ENCODE peak calls at places on chromosome 9, in four cellular contexts. Z is stimulated activated CD4-positive, alpha-beta T cell treated with anti-CD3 and anti-CD28 coated beads, Interleukin-4, amount 100 ng/mL, for 24 hours; D is H9; S is T-cell. J is an unnamed sample.

GRCh38 chr9:10208691-10209069 is 404.1 kb downstream of the PTPRD start:
- DNase-seq in D (no peak), S (no peak), Z (no peak), J (no peak)

GRCh38 chr9:18061332-18061731 is 412.6 kb upstream of the ADAMTSL1 start:
- DNase-seq in S (no peak), D (no peak), Z (no peak), J (no peak)

GRCh38 chr9:114893622-114894021 is 36.8 kb downstream of the TNFSF8 start:
- DNase-seq in D (no peak), S (no peak), Z (peak; percentile 60), J (no peak)

GRCh38 chr9:6676254-6676928 is 30.9 kb upstream of the GLDC start:
- DNase-seq in D (no peak), Z (no peak), S (no peak), J (no peak)

GRCh38 chr9:81082251-81082650 is 607.1 kb downstream of the TLE1 start:
- DNase-seq in S (no peak), D (no peak), Z (no peak), J (no peak)

GRCh38 chr9:133238851-133239532 is 29.9 kb upstream of the OBP2B start:
- DNase-seq in S (peak; percentile 65), D (peak; percentile 94), Z (peak; percentile 72), J (peak; percentile 55)

GRCh38 chr9:22154064-22154463 is 145.0 kb upstream of the CDKN2B start:
- DNase-seq in D (no peak), Z (no peak), S (no peak), J (no peak)

GRCh38 chr9:128552153-128552743 is at the start of gene SPTAN1:
- DNase-seq in S (peak; percentile 91), Z (peak; percentile 93), D (peak; percentile 93), J (peak; percentile 94)

GRCh38 chr9:110606179-110606578 is 26.6 kb upstream of the SVEP1 start:
- DNase-seq in Z (no peak), D (no peak), S (no peak), J (no peak)

GRCh38 chr9:17134843-17135577 is at the start of gene CNTLN:
- DNase-seq in Z (peak; percentile 34), D (peak; percentile 95), S (no peak), J (peak; percentile 68)

GRCh38 chr9:120381839-120382238 is 198.1 kb downstream of the CDK5RAP2 start:
- DNase-seq in S (no peak), Z (no peak), D (no peak), J (no peak)

GRCh38 chr9:21830589-21830988 is 28.2 kb downstream of the MTAP start:
- DNase-seq in Z (no peak), S (no peak), D (no peak), J (no peak)

GRCh38 chr9:124340219-124341069 is 74.8 kb downstream of the PSMB7 start:
- DNase-seq in S (no peak), Z (no peak), D (no peak), J (no peak)

GRCh38 chr9:4741365-4742031 is 496 bp upstream of the AK3 start:
- DNase-seq in D (peak; percentile 52), Z (peak; percentile 12), S (no peak), J (no peak)

GRCh38 chr9:133114886-133115603 is 6.0 kb downstream of the RALGDS start:
- DNase-seq in Z (no peak), S (no peak), D (no peak), J (no peak)

GRCh38 chr9:134670042-134670525 is 28.5 kb downstream of the COL5A1 start:
- DNase-seq in S (no peak), D (no peak), Z (no peak), J (no peak)

GRCh38 chr9:127742435-127743088 is 7.5 kb upstream of the TOR2A start:
- DNase-seq in S (no peak), Z (no peak), D (peak; percentile 98), J (no peak)

GRCh38 chr9:68685770-68686169 is 19.3 kb upstream of the PIP5K1B start:
- DNase-seq in S (no peak), Z (no peak), D (peak; percentile 58), J (no peak)

GRCh38 chr9:35553670-35554543 is 51.2 kb upstream of the TESK1 start:
- DNase-seq in Z (peak; percentile 40), S (no peak), D (peak; percentile 70), J (peak; percentile 31)

GRCh38 chr9:130770679-130771442 is 64.2 kb upstream of the ABL1 start:
- DNase-seq in Z (no peak), D (no peak), S (no peak), J (peak; percentile 22)

GRCh38 chr9:8234286-8234819 is 434.8 kb upstream of the DMAC1 start:
- DNase-seq in D (peak; percentile 45), S (no peak), Z (no peak), J (no peak)

GRCh38 chr9:126147186-126147585 is 179.4 kb upstream of the MVB12B start:
- DNase-seq in S (no peak), Z (no peak), D (peak; percentile 26), J (no peak)

GRCh38 chr9:83966209-83966582 is 13.8 kb downstream of the HNRNPK start:
- DNase-seq in Z (no peak), D (peak; percentile 36), S (no peak), J (no peak)

GRCh38 chr9:98515506-98516204 is 193.1 kb downstream of the GABBR2 start:
- DNase-seq in Z (no peak), S (no peak), D (peak; percentile 12), J (no peak)

GRCh38 chr9:137892424-137893191 is 15.0 kb downstream of the CACNA1B start:
- DNase-seq in D (no peak), S (no peak), Z (no peak), J (no peak)

GRCh38 chr9:134442486-134443168 is 116.4 kb downstream of the RXRA start:
- DNase-seq in Z (no peak), S (no peak), D (no peak), J (no peak)

GRCh38 chr9:110623462-110624025 is 44.0 kb upstream of the SVEP1 start:
- DNase-seq in S (no peak), D (no peak), Z (peak; percentile 10), J (no peak)

GRCh38 chr9:114416290-114416689 is 28.5 kb upstream of the AKNA start:
- DNase-seq in S (no peak), D (no peak), Z (no peak), J (no peak)

GRCh38 chr9:24801344-24801743 is 255.6 kb upstream of the IZUMO3 start:
- DNase-seq in S (no peak), Z (no peak), D (no peak), J (no peak)

GRCh38 chr9:127761061-127761460 is 17.4 kb downstream of the SH2D3C start:
- DNase-seq in S (no peak), Z (no peak), D (no peak), J (no peak)

GRCh38 chr9:14278291-14278721 is 35.6 kb downstream of the NFIB start:
- DNase-seq in D (no peak), S (no peak), Z (no peak), J (no peak)

GRCh38 chr9:95143591-95144561 is 173.6 kb downstream of the FANCC start:
- DNase-seq in D (no peak), S (no peak), Z (no peak), J (no peak)

GRCh38 chr9:99954108-99954507 is 47.7 kb downstream of the STX17 start:
- DNase-seq in S (no peak), Z (no peak), D (no peak), J (no peak)

GRCh38 chr9:75892168-75892901 is 1.9 kb downstream of the PCSK5 start:
- DNase-seq in D (peak; percentile 61), Z (peak; percentile 19), S (no peak), J (no peak)

GRCh38 chr9:113548221-113549041 is 84.9 kb downstream of the RGS3 start:
- DNase-seq in Z (peak; percentile 42), S (no peak), D (no peak), J (no peak)

GRCh38 chr9:5630038-5630507 is 1.2 kb downstream of the RIC1 start:
- DNase-seq in S (no peak), Z (no peak), D (no peak), J (no peak)

GRCh38 chr9:16032799-16033198 is 480.0 kb downstream of the CCDC171 start:
- DNase-seq in S (no peak), D (peak; percentile 45), Z (no peak), J (no peak)

J was measured in naive thymus-derived CD4-positive, alpha-beta T cell.